ENCODE peak calls at places on chromosomes 3 and 15, in six cellular contexts. H is fibroblast of lung, N is DND-41, X is mammary epithelial cell, M is HCT116, I is MM.1S. U is an unnamed sample.

GRCh38 chr3:139564290-139564861 is 24.8 kb upstream of the RBP1 start:
- DNase-seq in H (no peak), N (no peak), X (no peak), M (peak), I (no peak), U (no peak)

GRCh38 chr3:71087109-71088018 is 496.2 kb downstream of the FOXP1 start:
- DNase-seq in H (peak), N (no peak), X (peak), M (no peak), I (peak), U (peak)

GRCh38 chr3:76107935-76108570 is 322.7 kb upstream of the ZNF717 start:
- DNase-seq in H (peak), N (peak), X (peak), M (peak), I (peak), U (peak)

GRCh38 chr3:8746780-8747345 is 13.3 kb downstream of the CAV3 start:
- DNase-seq in H (peak), N (no peak), X (no peak), M (no peak), I (no peak), U (no peak)

GRCh38 chr15:81940467-81941451 is 105.1 kb downstream of the MEX3B start:
- DNase-seq in H (peak), N (no peak), X (peak), M (no peak), I (no peak), U (peak)

GRCh38 chr3:48832691-48833090 is 15.0 kb downstream of the PRKAR2A start:
- DNase-seq in H (no peak), N (no peak), X (no peak), M (no peak), I (no peak), U (no peak)

GRCh38 chr3:46500631-46501377 is 3.0 kb downstream of the RTP3 start:
- DNase-seq in H (peak), N (no peak), X (peak), M (no peak), I (no peak), U (peak)

GRCh38 chr15:68371160-68371559 is 60.8 kb downstream of the ITGA11 start:
- DNase-seq in H (no peak), N (no peak), X (no peak), M (no peak), I (no peak), U (no peak)

GRCh38 chr3:76199382-76199781 is 414.0 kb upstream of the ZNF717 start:
- DNase-seq in H (peak), N (no peak), X (no peak), M (no peak), I (no peak), U (peak)

GRCh38 chr3:69819283-69819682 is 80.0 kb downstream of the MITF start:
- DNase-seq in H (no peak), N (no peak), X (peak), M (no peak), I (no peak), U (no peak)

GRCh38 chr3:195839260-195840010 is 27.7 kb upstream of the MUC4 start:
- DNase-seq in H (no peak), N (no peak), X (no peak), M (no peak), I (no peak), U (no peak)

GRCh38 chr3:4478226-4478625 is 11.2 kb upstream of the SUMF1 start:
- DNase-seq in H (no peak), N (no peak), X (no peak), M (no peak), I (no peak), U (no peak)

GRCh38 chr3:148758303-148758884 is 60.7 kb downstream of the AGTR1 start:
- DNase-seq in H (no peak), N (no peak), X (no peak), M (no peak), I (no peak), U (no peak)

GRCh38 chr3:132803889-132804288 is 81.7 kb upstream of the NPHP3 start:
- DNase-seq in H (peak), N (no peak), X (peak), M (no peak), I (no peak), U (no peak)

GRCh38 chr15:61041886-61042285 is 187.2 kb downstream of the RORA start:
- DNase-seq in H (no peak), N (no peak), X (no peak), M (no peak), I (no peak), U (no peak)

GRCh38 chr3:123571264-123571972 is 13.4 kb downstream of the HACD2 start:
- DNase-seq in H (peak), N (no peak), X (no peak), M (no peak), I (no peak), U (no peak)

GRCh38 chr3:74787008-74787407 is 172.5 kb upstream of the CNTN3 start:
- DNase-seq in H (no peak), N (no peak), X (no peak), M (no peak), I (no peak), U (no peak)

GRCh38 chr3:88189361-88189810 is 39.6 kb downstream of the C3orf38 start:
- DNase-seq in H (no peak), N (no peak), X (no peak), M (no peak), I (peak), U (no peak)

GRCh38 chr15:90813796-90814192 is 54.6 kb upstream of the FURIN start:
- DNase-seq in H (no peak), N (no peak), X (peak), M (no peak), I (no peak), U (no peak)

GRCh38 chr15:99967841-99968371 is 234.7 kb upstream of the LYSMD4 start:
- DNase-seq in H (peak), N (no peak), X (peak), M (no peak), I (no peak), U (no peak)

GRCh38 chr3:174341014-174341413 is 518.1 kb upstream of the NAALADL2 start:
- DNase-seq in H (no peak), N (no peak), X (no peak), M (no peak), I (no peak), U (no peak)

GRCh38 chr3:101730839-101731238 is 6.4 kb downstream of the CEP97 start:
- DNase-seq in H (no peak), N (no peak), X (no peak), M (no peak), I (no peak), U (no peak)

GRCh38 chr3:48425281-48425812 is 4.5 kb downstream of the PLXNB1 start:
- DNase-seq in H (peak), N (no peak), X (no peak), M (no peak), I (no peak), U (no peak)

GRCh38 chr3:191020730-191021405 is 158.4 kb upstream of the GMNC start:
- DNase-seq in H (peak), N (no peak), X (no peak), M (no peak), I (no peak), U (peak)

GRCh38 chr3:100695696-100696095 is 13.6 kb upstream of the TFG start:
- DNase-seq in H (no peak), N (no peak), X (no peak), M (no peak), I (no peak), U (no peak)

GRCh38 chr15:95608371-95608770 is 722.1 kb upstream of the NR2F2 start:
- DNase-seq in H (no peak), N (no peak), X (no peak), M (no peak), I (no peak), U (no peak)

GRCh38 chr15:95609096-95609495 is 721.4 kb upstream of the NR2F2 start:
- DNase-seq in H (no peak), N (no peak), X (no peak), M (no peak), I (no peak), U (no peak)

GRCh38 chr15:95615436-95615835 is 715.1 kb upstream of the NR2F2 start:
- DNase-seq in H (no peak), N (no peak), X (no peak), M (no peak), I (no peak), U (no peak)

GRCh38 chr15:95606551-95606950 is 723.9 kb upstream of the NR2F2 start:
- DNase-seq in H (no peak), N (no peak), X (no peak), M (no peak), I (no peak), U (no peak)

GRCh38 chr15:95610945-95611344 is 719.6 kb upstream of the NR2F2 start:
- DNase-seq in H (no peak), N (no peak), X (no peak), M (no peak), I (no peak), U (no peak)
- H2AFZ ChIP-seq in H (no peak), N (no peak), X (no peak), M (no peak), I (no peak), U (no peak)

DNA sequence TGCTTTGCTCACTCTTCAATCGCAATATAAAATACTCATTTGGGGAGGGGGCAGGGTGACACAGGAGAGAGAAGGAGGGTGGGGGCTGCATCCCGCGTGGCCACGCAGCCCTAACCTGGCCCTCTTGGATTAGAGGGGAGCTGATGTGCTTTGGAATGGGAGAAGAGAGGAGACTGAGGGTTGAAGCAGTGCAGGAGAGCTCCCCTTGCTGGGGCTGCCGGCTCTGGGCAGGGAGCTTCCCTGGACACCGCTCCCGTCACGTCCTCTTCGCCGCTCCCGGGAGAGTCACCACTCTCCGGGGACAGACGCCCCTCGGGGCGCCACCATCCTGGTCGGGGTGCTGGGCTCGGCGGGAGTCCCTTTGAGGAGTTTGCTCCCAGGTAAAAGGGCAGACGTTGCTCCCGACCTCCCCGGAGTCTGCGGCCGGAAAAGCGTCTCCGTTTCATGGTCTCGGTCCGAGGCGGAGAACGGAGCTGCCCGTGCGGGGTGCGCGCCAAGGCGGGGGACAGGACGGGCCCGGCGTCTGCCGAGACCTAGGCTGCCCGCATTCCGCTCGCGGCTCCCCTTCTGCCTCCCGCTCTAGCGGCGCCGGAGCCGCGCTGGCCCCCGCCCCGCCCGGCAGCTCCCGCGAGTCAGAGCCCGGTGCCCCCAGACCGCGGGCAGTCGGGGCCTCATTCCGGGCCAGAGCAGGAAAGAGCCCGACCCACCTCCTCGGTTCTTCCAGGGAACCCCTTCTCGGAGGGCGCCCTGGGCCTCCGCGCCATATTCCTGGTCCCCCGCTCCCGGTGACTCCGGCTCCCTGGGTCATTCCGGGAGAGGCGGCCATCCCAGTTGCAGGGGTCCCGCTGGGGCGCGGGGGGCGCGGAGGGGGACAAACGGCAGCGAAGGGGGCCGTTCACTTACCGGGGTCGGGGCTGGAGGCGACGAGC is 603 bp downstream of the SLC7A14 start:
- DNase-seq in H (no peak), N (no peak), X (no peak), M (no peak), I (no peak), U (no peak)
- TF ChIP-seq EZH2 in H (peak), N (no peak), X (peak), M (no peak), I (no peak), U (peak)

GRCh38 chr15:33737687-33738606 is 230.3 kb upstream of the CHRM5 start:
- DNase-seq in H (peak), N (peak), X (peak), M (peak), I (peak), U (no peak)

GRCh38 chr15:33738941-33739664 is 229.2 kb upstream of the CHRM5 start:
- DNase-seq in H (no peak), N (no peak), X (no peak), M (no peak), I (no peak), U (no peak)

GRCh38 chr15:33735143-33735542 is 233.2 kb upstream of the CHRM5 start:
- DNase-seq in H (no peak), N (no peak), X (no peak), M (no peak), I (no peak), U (no peak)

GRCh38 chr15:33730815-33731214 is 237.5 kb upstream of the CHRM5 start:
- DNase-seq in H (no peak), N (no peak), X (no peak), M (no peak), I (peak), U (no peak)

DNA sequence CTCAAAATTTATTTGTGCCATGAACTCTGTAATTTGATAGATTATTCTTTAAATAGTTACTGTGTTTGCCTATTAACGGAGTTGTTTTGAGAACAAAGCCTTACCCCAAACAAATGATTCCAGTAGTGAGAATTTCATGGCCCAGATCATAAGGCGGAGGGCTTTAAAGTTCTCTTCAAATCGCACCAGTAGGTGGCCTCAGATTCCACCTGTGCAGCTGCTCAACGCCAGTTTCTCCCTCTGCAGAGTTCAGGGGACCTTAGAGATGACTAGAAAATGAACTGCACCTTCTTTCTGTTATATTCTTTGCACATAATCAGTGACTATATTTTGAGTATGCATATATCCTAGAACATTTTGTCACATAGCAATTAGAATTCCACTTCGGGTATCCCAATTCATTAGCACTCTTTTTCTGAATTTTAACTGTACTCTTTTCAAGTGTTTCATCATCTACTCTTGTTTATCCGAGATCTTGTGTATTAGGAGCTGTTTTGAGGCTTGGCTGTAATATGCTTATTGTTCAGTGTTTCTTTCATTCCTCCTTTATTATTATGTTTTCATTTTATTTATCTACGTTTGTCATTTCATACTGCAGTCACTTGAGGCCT is 232.6 kb upstream of the CHRM5 start:
- DNase-seq in H (peak), N (peak), X (peak), M (peak), I (peak), U (no peak)
- TF ChIP-seq CTCF in H (peak), N (peak), X (peak), M (peak), I (peak), U (peak)

GRCh38 chr3:79139395-79140060 is 628.3 kb downstream of the ROBO1 start:
- DNase-seq in H (peak), N (no peak), X (no peak), M (no peak), I (no peak), U (peak)

GRCh38 chr3:79146024-79146423 is 621.8 kb downstream of the ROBO1 start:
- DNase-seq in H (no peak), N (no peak), X (no peak), M (no peak), I (no peak), U (no peak)

DNA sequence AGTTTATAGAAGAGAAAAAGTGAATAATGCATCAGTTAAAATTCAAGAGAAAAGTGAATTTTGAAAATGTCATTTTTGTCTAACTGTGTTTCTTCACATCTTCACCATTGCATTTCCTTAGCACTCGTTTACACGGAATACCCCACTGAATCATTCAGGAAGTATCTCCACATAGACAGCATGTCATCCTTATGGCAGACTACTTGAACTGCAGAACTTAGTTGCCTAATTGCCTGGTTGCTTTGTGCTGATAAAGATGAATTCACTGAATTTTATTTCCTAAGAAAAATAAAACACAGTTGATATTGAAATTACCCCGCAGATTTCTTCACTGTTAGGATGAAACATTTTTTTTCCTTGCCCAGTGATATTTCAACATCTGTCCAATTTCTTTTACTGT is 627.1 kb downstream of the ROBO1 start:
- DNase-seq in H (peak), N (no peak), X (peak), M (no peak), I (no peak), U (peak)
- H2AFZ ChIP-seq in H (no peak), N (no peak), X (no peak), M (no peak), I (no peak), U (no peak)

GRCh38 chr15:31296304-31297220 is 30.1 kb upstream of the KLF13 start:
- DNase-seq in H (no peak), N (no peak), X (peak), M (no peak), I (no peak), U (no peak)
- TF ChIP-seq EZH2 in H (no peak), N (no peak), X (no peak), M (no peak), I (no peak), U (no peak)